ENCODE peak calls at places on chromosomes 6 and 20, in ten cellular contexts. D is stomach, V is A549, K is lung, Y is transverse colon, C is thoracic aorta, H is SJCRH30, J is GM23338, O is neuronal stem cell, I is heart right ventricle. N is an unnamed sample. For H3K4me1, the result is how much of the 10 kb centered on the place peaks cover.

GRCh38 chr20:8414611-8415274 is 282.7 kb downstream of the PLCB1 start:
- DNase-seq in D (no peak), V (no peak), K (no peak), Y (no peak), C (no peak), H (peak), J (no peak), O (no peak), I (no peak), N (no peak)

GRCh38 chr6:45663181-45664180 is 285.7 kb upstream of the SUPT3H start:
- DNase-seq in D (no peak), V (no peak), K (no peak), Y (peak), C (no peak), H (no peak), J (peak), O (peak), I (peak), N (peak)

GRCh38 chr6:122647765-122648164 is 37.6 kb downstream of the PKIB start:
- DNase-seq in D (no peak), V (no peak), K (no peak), Y (no peak), C (no peak), H (peak), J (no peak), O (no peak), I (no peak), N (no peak)

GRCh38 chr6:51336185-51336584 is 517.5 kb downstream of the TFAP2B start:
- DNase-seq in D (no peak), V (no peak), K (no peak), Y (no peak), C (no peak), H (no peak), J (no peak), O (no peak), I (no peak), N (no peak)

GRCh38 chr6:127219869-127220268 is 46.8 kb upstream of the RNF146 start:
- DNase-seq in D (no peak), V (no peak), K (no peak), Y (no peak), C (no peak), H (no peak), J (no peak), O (no peak), I (no peak), N (no peak)

GRCh38 chr20:63896136-63896890 is 1.4 kb downstream of the DNAJC5 start:
- DNase-seq in D (peak), V (peak), K (peak), Y (peak), C (no peak), H (peak), J (peak), O (no peak), I (peak), N (peak)

GRCh38 chr20:32333181-32333987 is 24.7 kb upstream of the ASXL1 start:
- DNase-seq in D (no peak), V (no peak), K (no peak), Y (peak), C (no peak), H (no peak), J (no peak), O (no peak), I (no peak), N (no peak)

GRCh38 chr20:63156221-63156671 is 59.7 kb downstream of the YTHDF1 start:
- DNase-seq in D (no peak), V (no peak), K (no peak), Y (no peak), C (no peak), H (peak), J (no peak), O (no peak), I (peak), N (no peak)

GRCh38 chr20:38437796-38438195 is 2.7 kb upstream of the SNHG17 start:
- DNase-seq in D (no peak), V (no peak), K (no peak), Y (no peak), C (no peak), H (no peak), J (no peak), O (no peak), I (no peak), N (no peak)

GRCh38 chr6:156175971-156176421 is 601.2 kb upstream of the ARID1B start:
- DNase-seq in D (peak), V (peak), K (no peak), Y (peak), C (no peak), H (peak), J (peak), O (peak), I (peak), N (peak)

GRCh38 chr6:28896505-28897392 is 27.0 kb downstream of the TRIM27 start:
- DNase-seq in D (peak), V (peak), K (peak), Y (peak), C (no peak), H (peak), J (peak), O (peak), I (peak), N (peak)

GRCh38 chr20:15547109-15547508 is 1026.1 kb downstream of the KIF16B start:
- DNase-seq in D (no peak), V (no peak), K (no peak), Y (no peak), C (no peak), H (no peak), J (no peak), O (no peak), I (no peak), N (no peak)

GRCh38 chr6:87664943-87665342 is 37.1 kb downstream of the AKIRIN2 start:
- DNase-seq in D (no peak), V (no peak), K (no peak), Y (no peak), C (no peak), H (no peak), J (no peak), O (no peak), I (no peak), N (no peak)

GRCh38 chr20:11328839-11329238 is 588.9 kb upstream of the BTBD3 start:
- DNase-seq in D (no peak), V (no peak), K (no peak), Y (no peak), C (no peak), H (no peak), J (peak), O (no peak), I (no peak), N (no peak)

GRCh38 chr6:134936927-134937326 is 13.0 kb downstream of the ALDH8A1 start:
- DNase-seq in D (no peak), V (no peak), K (no peak), Y (no peak), C (no peak), H (peak), J (no peak), O (no peak), I (no peak), N (no peak)

GRCh38 chr6:137493218-137494038 is 766 bp downstream of the OLIG3 start:
- DNase-seq in D (no peak), V (no peak), K (no peak), Y (no peak), C (no peak), H (no peak), J (peak), O (peak), I (no peak), N (peak)

GRCh38 chr20:46784450-46785127 is 75.1 kb downstream of the SLC2A10 start:
- DNase-seq in D (no peak), V (no peak), K (no peak), Y (no peak), C (no peak), H (peak), J (no peak), O (no peak), I (no peak), N (no peak)

GRCh38 chr20:34850969-34851368 is 21.7 kb downstream of the GGT7 start:
- DNase-seq in D (no peak), V (no peak), K (no peak), Y (no peak), C (no peak), H (no peak), J (no peak), O (no peak), I (no peak), N (no peak)

GRCh38 chr20:14431568-14431967 is 94.2 kb upstream of the FLRT3 start:
- DNase-seq in D (no peak), V (no peak), K (no peak), Y (no peak), C (no peak), H (no peak), J (no peak), O (no peak), I (no peak), N (no peak)

GRCh38 chr6:157848693-157849092 is 25.6 kb downstream of the SNX9 start:
- DNase-seq in D (no peak), V (no peak), K (no peak), Y (no peak), C (no peak), H (no peak), J (no peak), O (no peak), I (no peak), N (no peak)
- H3K4me1 ChIP-seq in D (under half), V (under half), K (under half), Y (under half), C (half or more), H (under half), J (under half), O (under half), I (half or more), N (under half)

GRCh38 chr6:111573892-111574800 is 31.5 kb downstream of the TRAF3IP2 start:
- DNase-seq in D (no peak), V (no peak), K (no peak), Y (no peak), C (peak), H (peak), J (no peak), O (no peak), I (no peak), N (no peak)
- H3K27ac ChIP-seq in D (peak), V (peak), K (no peak), Y (peak), C (peak), H (peak), J (no peak), O (no peak), I (peak), N (peak)

GRCh38 chr20:45343445-45343866 is 4.8 kb downstream of the SDC4 start:
- DNase-seq in D (peak), V (no peak), K (peak), Y (peak), C (no peak), H (no peak), J (no peak), O (no peak), I (no peak), N (no peak)
- H3K4me1 ChIP-seq in D (half or more), V (half or more), K (under half), Y (half or more), C (half or more), H (half or more), J (half or more), O (under half), I (half or more), N (under half)

GRCh38 chr6:109793015-109793414 is 101.9 kb downstream of the FIG4 start:
- DNase-seq in D (no peak), V (no peak), K (no peak), Y (no peak), C (no peak), H (no peak), J (no peak), O (no peak), I (no peak), N (no peak)
- H3K27ac ChIP-seq in D (peak), V (peak), K (no peak), Y (peak), C (peak), H (no peak), J (no peak), O (no peak), I (no peak), N (no peak)

GRCh38 chr20:23661002-23661429 is 23.3 kb upstream of the CST3 start:
- DNase-seq in D (no peak), V (no peak), K (no peak), Y (no peak), C (no peak), H (no peak), J (no peak), O (no peak), I (no peak), N (no peak)
- H3K4me1 ChIP-seq in D (under half), V (under half), K (under half), Y (under half), C (under half), H (under half), J (under half), O (under half), I (under half), N (under half)

GRCh38 chr6:139594333-139594965 is 220.0 kb upstream of the CITED2 start:
- DNase-seq in D (no peak), V (no peak), K (no peak), Y (peak), C (no peak), H (no peak), J (no peak), O (no peak), I (no peak), N (no peak)
- H3K27ac ChIP-seq in D (no peak), V (no peak), K (no peak), Y (peak), C (peak), H (no peak), J (no peak), O (no peak), I (no peak), N (no peak)